ENCODE peak calls at places on chromosomes 11 and 22, in four cellular contexts. O is transverse colon, W is tibial nerve, E is stomach. Q is an unnamed sample.

GRCh38 chr22:32558681-32559355 is 84.2 kb downstream of the FBXO7 start:
- DNase-seq in O (peak; percentile 82), W (peak; percentile 55), E (peak; percentile 46), Q (peak; percentile 88)

GRCh38 chr11:72652871-72653615 is 21.2 kb downstream of the PDE2A start:
- DNase-seq in O (no peak), W (no peak), E (no peak), Q (no peak)

GRCh38 chr22:17190702-17191101 is 28.5 kb downstream of the ADA2 start:
- DNase-seq in O (no peak), W (no peak), E (no peak), Q (no peak)

GRCh38 chr22:43886231-43886630 is 5.6 kb downstream of the PNPLA5 start:
- DNase-seq in O (no peak), W (no peak), E (no peak), Q (no peak)

GRCh38 chr11:10298342-10298741 is 4.3 kb upstream of the SBF2 start:
- DNase-seq in O (no peak), W (no peak), E (no peak), Q (no peak)

GRCh38 chr22:48153726-48154125 is 1391.3 kb downstream of the TBC1D22A start:
- DNase-seq in O (peak; percentile 59), W (no peak), E (no peak), Q (no peak)

GRCh38 chr11:18853086-18853720 is 61.6 kb upstream of the PTPN5 start:
- DNase-seq in O (no peak), W (no peak), E (no peak), Q (no peak)

GRCh38 chr11:65826972-65827773 is 6.6 kb upstream of the SNX32 start:
- DNase-seq in O (no peak), W (no peak), E (no peak), Q (peak; percentile 26)

GRCh38 chr11:11450744-11451362 is 97.8 kb upstream of the CSNK2A3 start:
- DNase-seq in O (no peak), W (no peak), E (no peak), Q (no peak)

GRCh38 chr11:85948884-85949283 is 93.7 kb downstream of the CCDC83 start:
- DNase-seq in O (no peak), W (no peak), E (no peak), Q (no peak)

GRCh38 chr22:24834845-24835570 is 29.0 kb downstream of the SGSM1 start:
- DNase-seq in O (no peak), W (no peak), E (no peak), Q (no peak)

GRCh38 chr11:128894296-128894681 is 3.1 kb downstream of the KCNJ5 start:
- DNase-seq in O (no peak), W (no peak), E (no peak), Q (no peak)

GRCh38 chr11:128893578-128894295 is 2.6 kb downstream of the KCNJ5 start:
- DNase-seq in O (no peak), W (no peak), E (no peak), Q (no peak)

GRCh38 chr11:128891410-128891861 is 280 bp downstream of the KCNJ5 start:
- DNase-seq in O (no peak), W (no peak), E (no peak), Q (no peak)

GRCh38 chr11:128891912-128892398 is 799 bp downstream of the KCNJ5 start:
- DNase-seq in O (no peak), W (no peak), E (peak; percentile 65), Q (no peak)

DNA sequence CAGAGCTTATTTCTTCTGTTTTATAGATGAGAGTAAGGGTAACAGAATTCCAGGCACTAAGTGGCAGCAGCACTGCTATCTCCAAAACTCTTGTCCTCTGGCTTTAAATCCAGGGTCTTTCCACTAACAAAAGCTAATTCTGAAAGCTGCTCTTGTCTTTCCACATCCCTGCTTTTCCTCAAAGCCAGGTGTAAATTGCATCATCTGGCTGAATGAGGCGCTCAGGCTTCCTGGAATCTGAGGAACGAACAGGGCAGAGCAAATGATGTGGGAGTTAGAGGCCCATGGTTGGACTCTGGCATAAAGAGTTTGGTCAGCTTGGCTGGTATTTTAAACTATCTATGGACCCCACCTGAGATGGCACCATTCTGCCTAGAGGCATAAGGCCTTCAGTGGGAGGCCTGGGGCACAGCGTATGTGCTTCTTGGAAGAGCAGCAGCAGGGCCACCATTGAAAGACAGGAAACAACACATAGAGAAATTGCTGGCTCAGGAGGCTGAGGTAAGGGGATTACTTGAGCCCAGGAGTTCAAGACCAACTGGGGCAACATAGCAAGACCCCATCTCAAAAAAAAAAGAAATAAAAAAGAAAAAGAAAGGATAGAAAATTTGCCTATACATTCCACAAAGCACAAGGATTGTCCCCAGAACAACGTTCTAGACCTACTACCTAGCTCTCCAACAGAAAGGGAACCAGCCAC is 1.9 kb downstream of the KCNJ5 start:
- DNase-seq in O (no peak), W (no peak), E (no peak), Q (no peak)
- TF ChIP-seq EP300 in O (no peak), W (no peak), E (no peak), Q (no peak)

GRCh38 chr22:39318507-39319283 is 728 bp downstream of the RPL3 start:
- DNase-seq in O (peak; percentile 44), W (peak; percentile 38), E (no peak), Q (no peak)

GRCh38 chr22:39317756-39318506 is 1.5 kb downstream of the RPL3 start:
- DNase-seq in O (no peak), W (no peak), E (no peak), Q (no peak)

GRCh38 chr22:39316440-39317083 is 2.9 kb downstream of the RPL3 start:
- DNase-seq in O (peak; percentile 79), W (peak; percentile 76), E (peak; percentile 79), Q (peak; percentile 89)

GRCh38 chr22:39315389-39315788 is 4.0 kb downstream of the RPL3 start:
- DNase-seq in O (no peak), W (no peak), E (no peak), Q (no peak)

DNA sequence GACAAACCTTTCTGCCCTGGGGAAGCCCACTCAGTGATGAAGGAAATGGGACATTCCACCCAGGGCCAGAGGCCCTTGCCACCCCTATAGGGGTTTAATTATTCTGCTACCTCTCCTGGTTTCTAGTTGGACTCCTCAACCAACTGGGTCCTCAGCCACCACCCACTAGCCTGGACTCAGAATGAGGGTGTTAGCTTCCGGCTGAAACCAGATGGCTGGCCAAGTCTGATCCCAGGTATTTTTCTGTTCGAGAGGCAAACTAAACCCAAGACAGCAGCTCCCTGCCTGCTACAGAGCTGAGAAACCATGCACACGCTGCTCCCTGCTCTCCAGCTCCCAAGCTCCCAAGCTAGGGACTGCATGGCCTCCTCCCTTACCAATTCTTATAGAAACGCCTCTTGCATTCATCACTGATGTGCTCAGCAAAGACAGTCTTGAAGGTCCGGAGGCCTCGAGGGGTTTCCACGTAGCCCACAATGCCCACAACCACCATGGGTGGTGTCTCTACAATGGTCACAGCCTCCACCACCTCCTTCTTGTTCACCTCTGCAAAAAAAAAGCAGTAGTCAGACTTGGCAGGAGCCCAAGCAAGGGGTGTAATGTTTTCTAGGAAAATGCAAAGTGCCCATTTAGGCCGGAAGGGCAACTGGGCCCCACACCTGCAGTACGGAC is 2.2 kb downstream of the RPL3 start:
- DNase-seq in O (peak; percentile 60), W (no peak), E (no peak), Q (no peak)
- H3K36me3 ChIP-seq in O (peaks cover 53% of the 10 kb centered on the region), W (peaks cover 5% of the 10 kb centered on the region), E (peaks cover 60% of the 10 kb centered on the region), Q (peaks cover 53% of the 10 kb centered on the region)

GRCh38 chr11:905952-906351 is 4.7 kb downstream of the CHID1 start:
- DNase-seq in O (no peak), W (no peak), E (no peak), Q (no peak)
- TF ChIP-seq EP300 in O (no peak), W (no peak), E (no peak), Q (no peak)

GRCh38 chr11:997907-998306 is 38.6 kb downstream of the MUC6 start:
- DNase-seq in O (no peak), W (no peak), E (no peak), Q (no peak)

GRCh38 chr11:1002091-1002984 is 34.2 kb downstream of the MUC6 start:
- DNase-seq in O (no peak), W (no peak), E (no peak), Q (no peak)

GRCh38 chr11:1001682-1002081 is 34.8 kb downstream of the MUC6 start:
- DNase-seq in O (no peak), W (no peak), E (no peak), Q (no peak)

GRCh38 chr11:999009-999408 is 37.5 kb downstream of the MUC6 start:
- DNase-seq in O (no peak), W (no peak), E (no peak), Q (no peak)

DNA sequence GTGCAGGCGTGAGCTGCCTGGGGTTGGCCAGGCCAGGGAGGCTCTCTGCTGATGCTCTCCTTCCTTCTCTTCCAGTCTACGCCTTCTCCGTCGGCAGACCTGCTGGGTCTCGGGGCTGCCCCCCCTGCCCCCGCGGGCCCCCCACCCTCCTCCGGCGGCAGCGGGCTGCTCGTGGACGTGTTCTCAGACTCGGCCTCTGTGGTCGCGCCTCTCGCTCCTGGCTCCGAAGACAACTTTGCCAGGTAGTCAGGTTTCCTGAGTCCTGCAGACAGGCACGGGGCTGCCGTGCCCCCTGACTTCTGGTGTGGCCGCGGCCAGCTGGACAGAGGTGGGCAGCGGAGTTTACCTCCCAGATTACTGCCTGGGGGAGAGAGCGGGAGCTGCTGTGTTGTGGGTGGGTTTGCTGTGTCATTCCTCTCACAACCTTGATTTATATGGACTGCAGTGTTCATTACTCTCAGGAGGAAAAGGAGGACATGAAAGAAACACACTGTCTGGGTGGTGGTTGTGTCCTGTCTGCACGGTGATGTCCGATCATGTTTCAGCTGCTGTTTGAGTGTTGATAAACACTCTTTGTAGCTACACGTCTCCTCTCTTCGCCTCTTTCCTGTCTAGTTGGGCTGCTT is 36.0 kb downstream of the MUC6 start:
- DNase-seq in O (no peak), W (no peak), E (no peak), Q (no peak)
- H3K36me3 ChIP-seq in O (peaks cover 18% of the 10 kb centered on the region), W (no peaks in the 10 kb centered on the region), E (peaks cover 97% of the 10 kb centered on the region), Q (peaks cover 82% of the 10 kb centered on the region)

DNA sequence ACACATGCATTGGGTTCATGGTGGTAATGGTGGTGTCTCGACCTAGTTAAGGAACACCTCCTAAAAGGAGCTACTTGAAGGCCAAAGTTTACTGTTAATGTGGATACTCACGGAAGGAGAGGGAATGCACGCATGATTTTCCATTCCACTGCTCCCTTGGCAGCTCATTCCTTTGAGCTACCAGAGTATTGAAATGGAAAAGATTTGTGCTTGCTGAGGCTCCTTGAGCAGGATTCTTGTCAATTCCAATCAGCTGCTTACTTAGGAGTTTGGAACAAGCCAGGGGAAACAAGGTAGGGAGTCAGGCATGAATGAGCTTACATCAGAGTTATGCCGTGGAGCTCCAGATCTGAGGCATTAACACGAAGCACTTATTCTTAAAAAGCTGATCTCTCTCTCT is 108.8 kb downstream of the GRIA4 start:
- DNase-seq in O (no peak), W (no peak), E (no peak), Q (no peak)
- TF ChIP-seq EP300 in O (no peak), W (no peak), E (no peak), Q (no peak)

GRCh38 chr11:58067685-58068084 is 36.9 kb downstream of the OR6Q1 start:
- DNase-seq in O (no peak), W (no peak), E (no peak), Q (no peak)
- H3K36me3 ChIP-seq in O (no peaks in the 10 kb centered on the region), W (no peaks in the 10 kb centered on the region), E (no peaks in the 10 kb centered on the region), Q (no peaks in the 10 kb centered on the region)